ENCODE peak calls at places on chromosomes 16 and 17, in five cellular contexts. G, I, X, F and K are unnamed samples.
A peak's percentile ranks its signal among the peaks of the same experiment; 100 is the strongest.

GRCh38 chr17:1830288-1830687 is 483 bp downstream of the RPA1 start:
- DNase-seq in G (no peak), I (no peak), X (no peak), F (no peak), K (no peak)

GRCh38 chr16:29809850-29810698 is 1.9 kb upstream of the PRRT2 start:
- DNase-seq in G (no peak), I (no peak), X (peak; percentile 60), F (no peak), K (no peak)

GRCh38 chr17:73010414-73010813 is 82.1 kb downstream of the SLC39A11 start:
- DNase-seq in G (no peak), I (no peak), X (no peak), F (no peak), K (no peak)

GRCh38 chr17:16243811-16244567 is 27.0 kb downstream of the PIGL start:
- DNase-seq in G (no peak), I (no peak), X (no peak), F (no peak), K (no peak)

GRCh38 chr17:33225509-33225908 is 67.6 kb downstream of the ASIC2 start:
- DNase-seq in G (no peak), I (no peak), X (no peak), F (no peak), K (no peak)

GRCh38 chr16:87626905-87627304 is 24.6 kb downstream of the JPH3 start:
- DNase-seq in G (no peak), I (no peak), X (no peak), F (no peak), K (no peak)

GRCh38 chr17:69286257-69286656 is 40.7 kb downstream of the ABCA5 start:
- DNase-seq in G (no peak), I (no peak), X (no peak), F (no peak), K (no peak)

GRCh38 chr16:59412275-59412841 is 678.2 kb upstream of the GOT2 start:
- DNase-seq in G (no peak), I (no peak), X (no peak), F (no peak), K (peak; percentile 1)

GRCh38 chr16:74279266-74279665 is 17.3 kb upstream of the PSMD7 start:
- DNase-seq in G (no peak), I (no peak), X (no peak), F (no peak), K (no peak)

GRCh38 chr16:3243882-3244281 is 8.9 kb upstream of the ZNF200 start:
- DNase-seq in G (no peak), I (no peak), X (no peak), F (no peak), K (no peak)

GRCh38 chr17:34669511-34669910 is 90.1 kb downstream of the TMEM132E start:
- DNase-seq in G (no peak), I (no peak), X (no peak), F (no peak), K (no peak)

GRCh38 chr16:74713876-74714275 is 13.2 kb upstream of the MLKL start:
- DNase-seq in G (no peak), I (no peak), X (no peak), F (no peak), K (no peak)

GRCh38 chr17:10758062-10758461 is 28.2 kb upstream of the TMEM220 start:
- DNase-seq in G (no peak), I (no peak), X (no peak), F (no peak), K (no peak)

GRCh38 chr17:48153711-48154642 is 46.4 kb downstream of the SNX11 start:
- DNase-seq in G (peak; percentile 3), I (no peak), X (no peak), F (no peak), K (peak; percentile 56)

GRCh38 chr17:19933221-19933620 is 44.4 kb downstream of the AKAP10 start:
- DNase-seq in G (no peak), I (no peak), X (no peak), F (no peak), K (peak; percentile 16)

GRCh38 chr16:24921229-24921628 is 75.5 kb downstream of the SLC5A11 start:
- DNase-seq in G (no peak), I (no peak), X (no peak), F (no peak), K (no peak)

GRCh38 chr17:72772331-72772821 is 320.1 kb downstream of the SLC39A11 start:
- DNase-seq in G (no peak), I (no peak), X (no peak), F (no peak), K (no peak)

GRCh38 chr16:86520317-86521210 is 10.2 kb downstream of the FOXF1 start:
- DNase-seq in G (no peak), I (no peak), X (no peak), F (no peak), K (no peak)

GRCh38 chr17:3974980-3975379 is 10.7 kb upstream of the ATP2A3 start:
- DNase-seq in G (no peak), I (no peak), X (no peak), F (no peak), K (no peak)

GRCh38 chr17:3972931-3973330 is 8.7 kb upstream of the ATP2A3 start:
- DNase-seq in G (no peak), I (no peak), X (no peak), F (no peak), K (no peak)

GRCh38 chr17:3972281-3972731 is 8.1 kb upstream of the ATP2A3 start:
- DNase-seq in G (no peak), I (no peak), X (no peak), F (no peak), K (no peak)

GRCh38 chr17:3973498-3974137 is 9.4 kb upstream of the ATP2A3 start:
- DNase-seq in G (no peak), I (no peak), X (no peak), F (no peak), K (no peak)

DNA sequence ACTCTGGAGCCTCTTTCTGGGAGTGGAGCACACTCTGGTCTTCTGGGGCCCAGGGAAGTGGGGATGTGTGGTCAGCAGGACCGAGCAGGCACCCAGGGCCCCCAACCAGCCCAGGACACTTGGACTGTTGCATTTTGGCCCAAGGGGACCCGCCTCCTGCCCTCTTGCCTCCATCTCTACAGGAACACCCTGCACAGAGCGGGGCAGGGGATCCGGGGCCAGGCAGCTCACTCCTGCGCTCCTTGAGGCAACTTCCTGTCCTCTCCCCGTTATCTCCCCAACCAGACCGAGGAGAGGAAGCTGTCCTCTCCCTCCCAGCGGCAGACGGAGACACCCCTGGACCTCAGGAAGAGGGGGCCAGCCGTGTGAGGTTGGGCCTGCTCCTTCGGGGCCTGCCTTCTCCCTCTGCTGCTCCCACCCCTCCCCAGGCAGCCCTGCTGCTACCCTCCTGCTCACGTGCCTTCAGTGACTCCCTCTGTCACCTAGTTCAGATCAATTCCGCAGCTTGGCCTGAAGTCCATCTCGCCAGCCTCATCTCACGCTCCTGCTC is 10.0 kb upstream of the ATP2A3 start:
- DNase-seq in G (no peak), I (no peak), X (no peak), F (no peak), K (no peak)
- H3K27me3 ChIP-seq in G (peaks cover 23% of the 10 kb centered on the region), I (no peaks in the 10 kb centered on the region), X (no peaks in the 10 kb centered on the region), F (no peaks in the 10 kb centered on the region), K (no peaks in the 10 kb centered on the region)

GRCh38 chr17:81379523-81379942 is 15.7 kb upstream of the BAHCC1 start:
- DNase-seq in G (no peak), I (no peak), X (no peak), F (no peak), K (no peak)

GRCh38 chr17:81380117-81380516 is 15.1 kb upstream of the BAHCC1 start:
- DNase-seq in G (no peak), I (no peak), X (no peak), F (no peak), K (no peak)

GRCh38 chr17:81374890-81375289 is 20.4 kb upstream of the BAHCC1 start:
- DNase-seq in G (no peak), I (no peak), X (no peak), F (no peak), K (no peak)

GRCh38 chr17:81378941-81379511 is 16.2 kb upstream of the BAHCC1 start:
- DNase-seq in G (no peak), I (no peak), X (no peak), F (no peak), K (peak; percentile 48)

GRCh38 chr17:81376946-81377733 is 18.1 kb upstream of the BAHCC1 start:
- DNase-seq in G (no peak), I (no peak), X (no peak), F (no peak), K (no peak)
- H3K27me3 ChIP-seq in G (peaks cover 8% of the 10 kb centered on the region), I (no peaks in the 10 kb centered on the region), X (no peaks in the 10 kb centered on the region), F (no peaks in the 10 kb centered on the region), K (peaks cover 20% of the 10 kb centered on the region)

GRCh38 chr17:74921769-74922168 is 1.3 kb downstream of the USH1G start:
- DNase-seq in G (no peak), I (no peak), X (no peak), F (no peak), K (no peak)
- H3K27me3 ChIP-seq in G (peaks cover 73% of the 10 kb centered on the region), I (peaks cover 57% of the 10 kb centered on the region), X (peaks cover 4% of the 10 kb centered on the region), F (no peaks in the 10 kb centered on the region), K (peaks cover 96% of the 10 kb centered on the region)

DNA sequence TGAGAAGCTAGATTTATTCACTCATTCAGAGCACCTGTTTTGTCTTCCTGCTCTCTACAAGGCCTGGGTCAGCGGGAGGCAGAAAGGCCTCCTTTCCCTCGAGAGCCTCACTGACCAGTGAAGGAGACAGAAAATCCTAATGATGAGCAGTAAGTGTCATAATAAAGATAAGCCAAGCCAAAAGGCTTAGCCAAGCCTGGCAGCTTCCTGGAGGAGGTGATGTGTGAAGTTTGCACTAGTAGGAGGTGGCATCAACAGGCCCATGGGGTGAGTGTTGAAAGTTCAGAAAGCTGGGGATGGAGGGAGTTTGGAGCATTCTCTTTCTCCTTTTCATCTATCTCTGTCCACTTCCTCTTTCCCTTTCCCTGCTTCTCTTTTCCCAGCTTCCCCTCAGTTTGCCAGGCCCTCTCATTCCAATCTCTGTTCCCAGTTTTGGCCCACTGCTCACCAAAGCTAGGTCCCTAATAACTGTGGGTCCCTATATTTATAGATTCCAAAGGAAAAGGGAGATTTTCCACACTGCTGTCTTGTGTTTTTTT is 16.5 kb upstream of the SPNS3 start:
- DNase-seq in G (no peak), I (no peak), X (no peak), F (no peak), K (no peak)
- H3K27me3 ChIP-seq in G (no peaks in the 10 kb centered on the region), I (no peaks in the 10 kb centered on the region), X (no peaks in the 10 kb centered on the region), F (no peaks in the 10 kb centered on the region), K (no peaks in the 10 kb centered on the region)

GRCh38 chr17:45824901-45825492 is 19.7 kb upstream of the SPPL2C start:
- DNase-seq in G (no peak), I (no peak), X (no peak), F (no peak), K (no peak)
- H3K27me3 ChIP-seq in G (peaks cover 4% of the 10 kb centered on the region), I (no peaks in the 10 kb centered on the region), X (no peaks in the 10 kb centered on the region), F (no peaks in the 10 kb centered on the region), K (peaks cover 92% of the 10 kb centered on the region)

GRCh38 chr16:72815348-72816318 is 232.3 kb downstream of the ZFHX3 start:
- DNase-seq in G (no peak), I (no peak), X (no peak), F (no peak), K (no peak)

GRCh38 chr16:72812651-72813050 is 235.3 kb downstream of the ZFHX3 start:
- DNase-seq in G (no peak), I (no peak), X (no peak), F (no peak), K (no peak)

GRCh38 chr16:72811867-72812266 is 236.1 kb downstream of the ZFHX3 start:
- DNase-seq in G (no peak), I (no peak), X (no peak), F (no peak), K (no peak)

GRCh38 chr16:72811188-72811720 is 236.7 kb downstream of the ZFHX3 start:
- DNase-seq in G (no peak), I (no peak), X (no peak), F (no peak), K (no peak)

GRCh38 chr16:72814226-72814625 is 233.7 kb downstream of the ZFHX3 start:
- DNase-seq in G (no peak), I (no peak), X (no peak), F (no peak), K (no peak)
- H3K27me3 ChIP-seq in G (no peaks in the 10 kb centered on the region), I (no peaks in the 10 kb centered on the region), X (no peaks in the 10 kb centered on the region), F (no peaks in the 10 kb centered on the region), K (no peaks in the 10 kb centered on the region)